ENCODE peak calls at places on chromosomes 11 and 22, in nine cellular contexts. X is IMR-90, S is Peyer's patch, E is AG10803, Y is esophagus muscularis mucosa, N is GM12865, V is sigmoid colon, F is A549, D is foreskin fibroblast. W is an unnamed sample.

GRCh38 chr11:73114110-73114834 is 27.8 kb downstream of the FCHSD2 start:
- DNase-seq in F (no peak), Y (no peak), E (no peak), S (no peak), N (no peak), V (no peak), X (no peak), D (no peak), W (no peak)

GRCh38 chr11:35583126-35583525 is 35.1 kb upstream of the FJX1 start:
- DNase-seq in X (peak), S (no peak), Y (no peak), D (peak), V (no peak), E (peak), F (no peak), N (no peak), W (peak)

GRCh38 chr11:12723410-12724297 is 49.4 kb downstream of the TEAD1 start:
- DNase-seq in E (no peak), N (no peak), V (no peak), Y (no peak), X (peak), S (no peak), F (peak), D (no peak), W (peak)

GRCh38 chr11:134276396-134277175 is 407 bp downstream of the GLB1L3 start:
- DNase-seq in Y (peak), S (no peak), F (no peak), E (no peak), N (no peak), V (no peak), D (no peak), X (no peak), W (no peak)

GRCh38 chr11:35943761-35944502 is at the start of gene LDLRAD3:
- DNase-seq in X (peak), F (peak), V (peak), E (peak), N (peak), D (peak), S (peak), Y (no peak), W (peak)

GRCh38 chr22:30506507-30506968 is 1.0 kb upstream of the SEC14L4 start:
- DNase-seq in N (no peak), E (no peak), X (no peak), S (no peak), F (no peak), D (no peak), V (no peak), Y (no peak), W (no peak)

GRCh38 chr22:29041408-29041807 is 20.2 kb downstream of the C22orf31 start:
- DNase-seq in D (no peak), S (no peak), E (peak), N (no peak), V (no peak), X (peak), F (no peak), Y (no peak), W (peak)

GRCh38 chr11:72609045-72609444 is 65.2 kb downstream of the PDE2A start:
- DNase-seq in X (peak), D (no peak), E (peak), F (peak), N (peak), V (no peak), Y (no peak), S (no peak), W (peak)

GRCh38 chr11:85787809-85788805 is 22.8 kb downstream of the SYTL2 start:
- DNase-seq in X (peak), E (peak), S (no peak), Y (no peak), D (no peak), V (no peak), F (peak), N (no peak), W (no peak)

GRCh38 chr22:49308300-49308699 is 519.4 kb downstream of the BRD1 start:
- DNase-seq in E (no peak), F (no peak), D (no peak), X (no peak), S (no peak), Y (no peak), N (no peak), V (peak), W (no peak)

DNA sequence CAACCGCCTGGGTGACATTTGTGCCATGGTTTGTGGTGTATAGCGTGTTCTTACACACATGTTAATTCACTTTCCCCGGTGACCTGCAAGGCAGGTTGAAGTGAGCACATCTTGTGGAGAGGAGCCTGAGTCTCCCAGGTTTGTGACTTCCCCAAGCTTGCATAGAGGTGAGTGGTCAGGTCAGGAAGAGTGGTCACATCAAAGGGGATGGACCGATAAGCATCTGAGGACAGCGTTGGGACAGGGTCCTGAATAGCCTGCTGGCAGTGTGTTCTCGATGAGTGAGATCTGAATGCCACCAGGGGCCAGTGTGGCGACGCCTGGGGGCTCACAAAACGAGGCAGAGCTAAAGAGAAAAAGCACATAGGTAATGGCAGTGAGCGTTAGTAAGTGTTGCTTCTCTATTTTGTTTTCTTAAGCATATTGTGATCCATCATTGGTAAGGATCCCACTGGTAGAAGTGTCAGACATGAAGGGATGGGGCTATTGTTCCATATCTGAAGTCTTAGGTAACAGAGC is 154.6 kb downstream of the GRIK4 start:
- DNase-seq in Y (no peak), E (no peak), S (no peak), N (peak), X (no peak), F (no peak), V (no peak), D (no peak), W (no peak)
- TF ChIP-seq CTCF in Y (no peak), E (no peak), S (no peak), N (peak), X (no peak), F (no peak), V (no peak), D (no peak), W (no peak)

GRCh38 chr11:45301537-45302246 is 15.6 kb upstream of the SYT13 start:
- DNase-seq in S (no peak), X (no peak), V (no peak), D (no peak), F (no peak), Y (peak), N (no peak), E (no peak), W (no peak)
- H3K4me3 ChIP-seq in S (no peak), X (no peak), V (no peak), D (no peak), F (no peak), Y (no peak), N (no peak), E (no peak), W (no peak)

DNA sequence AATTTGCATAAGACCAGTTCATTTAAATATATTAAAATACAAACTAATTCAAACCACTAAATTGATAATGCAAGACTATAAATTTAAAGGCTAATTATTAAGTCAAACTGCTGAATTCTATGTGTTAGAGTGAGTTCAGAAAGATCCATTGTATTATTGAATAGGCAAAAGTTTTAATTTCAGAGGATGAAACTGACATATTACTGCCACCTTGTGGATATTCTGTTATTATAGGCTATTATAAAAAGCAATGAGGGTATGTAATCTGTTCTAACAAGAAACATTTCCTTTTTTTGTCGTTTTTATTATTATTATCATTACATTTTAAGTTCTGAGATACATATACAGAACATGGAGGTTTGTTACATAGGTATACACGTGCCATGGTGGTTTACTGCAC is 20.9 kb upstream of the NAALAD2 start:
- DNase-seq in N (no peak), Y (no peak), S (no peak), E (peak), V (no peak), D (no peak), X (no peak), F (no peak), W (peak)
- TF ChIP-seq CTCF in N (no peak), Y (peak), S (no peak), E (peak), V (no peak), D (no peak), X (peak), F (peak), W (no peak)

GRCh38 chr11:115717215-115717584 is 213.0 kb upstream of the CADM1 start:
- DNase-seq in V (peak), D (no peak), F (no peak), N (no peak), X (peak), S (no peak), E (no peak), Y (no peak), W (no peak)
- H3K4me3 ChIP-seq in V (no peak), D (no peak), F (no peak), N (no peak), X (no peak), S (no peak), E (no peak), Y (no peak), W (no peak)

DNA sequence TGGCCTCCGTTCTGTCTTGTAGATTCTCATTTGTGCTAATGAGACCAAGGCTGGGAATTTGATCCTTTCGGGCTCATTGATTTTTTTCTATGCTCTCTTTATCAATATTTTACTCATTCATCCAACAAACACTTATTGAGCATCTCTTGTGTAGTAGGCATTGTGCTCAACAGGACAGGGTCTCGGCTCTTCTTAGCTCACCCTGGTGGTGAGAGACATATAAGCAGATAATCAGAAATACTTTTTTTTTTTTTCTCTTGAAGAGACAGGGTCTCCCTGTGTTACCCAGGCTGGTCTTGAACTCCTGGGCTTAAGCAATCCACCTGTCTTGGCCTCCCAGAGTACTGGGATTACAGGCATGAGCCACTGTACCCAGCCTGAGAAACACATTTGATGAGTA is 48.0 kb upstream of the SLC5A1 start:
- DNase-seq in D (no peak), Y (no peak), V (no peak), X (no peak), N (no peak), F (no peak), E (no peak), S (no peak), W (no peak)
- TF ChIP-seq CTCF in D (no peak), Y (no peak), V (no peak), X (peak), N (no peak), F (no peak), E (no peak), S (no peak), W (peak)